ENCODE peak calls at places on chromosomes 7 and 10, in seven cellular contexts. T is prostate gland, R is HepG2, I is DND-41, C is left lung, F is breast epithelium, M is hepatocyte. W is an unnamed sample.

GRCh38 chr7:8058852-8059251 is 90.3 kb downstream of the GLCCI1 start:
- DNase-seq in T (no peak), R (no peak), I (no peak), C (no peak), F (no peak), M (no peak), W (no peak)

GRCh38 chr7:94276797-94277196 is 117.9 kb upstream of the COL1A2 start:
- DNase-seq in T (no peak), R (no peak), I (no peak), C (no peak), F (no peak), M (no peak), W (no peak)

GRCh38 chr7:42014625-42015412 is 222.2 kb downstream of the GLI3 start:
- DNase-seq in T (peak; percentile 25), R (peak; percentile 29), I (peak; percentile 65), C (no peak), F (no peak), M (peak; percentile 67), W (no peak)

GRCh38 chr10:94344522-94345122 is 18.1 kb downstream of the NOC3L start:
- DNase-seq in T (no peak), R (no peak), I (no peak), C (no peak), F (no peak), M (no peak), W (no peak)

GRCh38 chr7:116209561-116210070 is 723 bp upstream of the TES start:
- DNase-seq in T (no peak), R (no peak), I (no peak), C (no peak), F (no peak), M (no peak), W (no peak)

GRCh38 chr7:46485481-46486065 is 564.5 kb upstream of the IGFBP3 start:
- DNase-seq in T (no peak), R (no peak), I (no peak), C (no peak), F (no peak), M (no peak), W (no peak)

GRCh38 chr7:21941570-21942224 is 4.0 kb downstream of the CDCA7L start:
- DNase-seq in T (no peak), R (no peak), I (no peak), C (no peak), F (no peak), M (peak; percentile 40), W (no peak)

GRCh38 chr10:7184660-7185366 is 226.0 kb downstream of the SFMBT2 start:
- DNase-seq in T (no peak), R (no peak), I (no peak), C (no peak), F (no peak), M (no peak), W (no peak)

GRCh38 chr10:94123253-94123995 is 129.7 kb downstream of the PLCE1 start:
- DNase-seq in T (no peak), R (peak; percentile 93), I (no peak), C (no peak), F (no peak), M (peak; percentile 55), W (no peak)

GRCh38 chr7:64882341-64883112 is 20.5 kb upstream of the ZNF273 start:
- DNase-seq in T (peak; percentile 70), R (no peak), I (no peak), C (peak; percentile 86), F (peak; percentile 70), M (no peak), W (peak; percentile 87)

GRCh38 chr10:93816123-93816747 is 58.5 kb downstream of the LGI1 start:
- DNase-seq in T (peak; percentile 51), R (peak; percentile 9), I (peak; percentile 6), C (peak; percentile 80), F (peak; percentile 59), M (peak; percentile 83), W (no peak)

GRCh38 chr7:47408675-47409074 is 173.2 kb downstream of the TNS3 start:
- DNase-seq in T (no peak), R (no peak), I (no peak), C (no peak), F (no peak), M (no peak), W (no peak)

GRCh38 chr10:97643586-97643985 is 3.1 kb downstream of the PI4K2A start:
- DNase-seq in T (no peak), R (no peak), I (no peak), C (no peak), F (no peak), M (no peak), W (no peak)

GRCh38 chr10:47346572-47347302 is 1.4 kb upstream of the RBP3 start:
- DNase-seq in T (no peak), R (no peak), I (no peak), C (no peak), F (no peak), M (peak; percentile 39), W (no peak)

GRCh38 chr10:106935978-106936451 is 228.5 kb downstream of the SORCS1 start:
- DNase-seq in T (no peak), R (no peak), I (no peak), C (no peak), F (no peak), M (no peak), W (no peak)

GRCh38 chr10:8319704-8320103 is 265.2 kb downstream of the GATA3 start:
- DNase-seq in T (no peak), R (no peak), I (no peak), C (no peak), F (no peak), M (no peak), W (no peak)

GRCh38 chr7:100588438-100588837 is 2.3 kb downstream of the FBXO24 start:
- DNase-seq in T (no peak), R (no peak), I (no peak), C (no peak), F (no peak), M (peak; percentile 23), W (no peak)

GRCh38 chr7:30665043-30665442 is 17.2 kb downstream of the CRHR2 start:
- DNase-seq in T (no peak), R (no peak), I (no peak), C (no peak), F (no peak), M (no peak), W (no peak)

GRCh38 chr10:71285180-71285545 is 33.9 kb upstream of the SLC29A3 start:
- DNase-seq in T (peak; percentile 17), R (peak; percentile 28), I (peak; percentile 55), C (peak; percentile 75), F (no peak), M (peak; percentile 81), W (no peak)

GRCh38 chr7:336810-337566 is 47.0 kb downstream of the FOXL3 start:
- DNase-seq in T (no peak), R (no peak), I (no peak), C (peak; percentile 71), F (no peak), M (no peak), W (peak; percentile 51)

GRCh38 chr7:116561697-116562483 is 37.1 kb downstream of the CAV1 start:
- DNase-seq in T (no peak), R (no peak), I (no peak), C (no peak), F (no peak), M (no peak), W (no peak)

DNA sequence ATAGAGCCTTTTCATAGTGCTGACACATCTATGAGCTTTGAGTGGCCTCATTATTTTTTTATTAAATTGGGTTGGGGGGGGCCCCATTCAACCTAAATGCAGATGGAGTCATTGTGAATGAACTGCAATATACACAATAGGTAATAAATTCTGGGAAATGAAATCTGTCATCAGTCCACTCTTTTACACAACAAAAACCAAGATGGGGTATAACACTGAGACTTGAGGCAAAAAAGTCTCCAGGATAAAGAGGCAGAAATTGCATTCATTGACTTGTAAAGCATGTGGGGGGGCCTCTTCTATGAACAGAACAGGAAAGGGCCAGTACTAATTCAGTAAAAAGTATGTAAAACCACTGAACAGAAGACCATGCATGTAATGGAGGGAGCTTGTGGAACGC is 17.7 kb upstream of the ASB4 start:
- DNase-seq in T (no peak), R (no peak), I (no peak), C (no peak), F (no peak), M (no peak), W (no peak)
- H3K27ac ChIP-seq in T (no peak overlapping the region), R (no peak overlapping the region), I (no peak overlapping the region), C (no peak overlapping the region), F (no peak overlapping the region), M (no peak overlapping the region), W (no peak overlapping the region)

GRCh38 chr7:149771199-149771636 is 2.2 kb downstream of the ZNF467 start:
- DNase-seq in T (no peak), R (no peak), I (no peak), C (no peak), F (no peak), M (peak; percentile 26), W (peak; percentile 86)
- H3K9me3 ChIP-seq in T (no peaks in the 10 kb centered on the region), R (no peaks in the 10 kb centered on the region), I (no peaks in the 10 kb centered on the region), C (no peaks in the 10 kb centered on the region), F (no peaks in the 10 kb centered on the region), M (no peaks in the 10 kb centered on the region), W (no peaks in the 10 kb centered on the region)

DNA sequence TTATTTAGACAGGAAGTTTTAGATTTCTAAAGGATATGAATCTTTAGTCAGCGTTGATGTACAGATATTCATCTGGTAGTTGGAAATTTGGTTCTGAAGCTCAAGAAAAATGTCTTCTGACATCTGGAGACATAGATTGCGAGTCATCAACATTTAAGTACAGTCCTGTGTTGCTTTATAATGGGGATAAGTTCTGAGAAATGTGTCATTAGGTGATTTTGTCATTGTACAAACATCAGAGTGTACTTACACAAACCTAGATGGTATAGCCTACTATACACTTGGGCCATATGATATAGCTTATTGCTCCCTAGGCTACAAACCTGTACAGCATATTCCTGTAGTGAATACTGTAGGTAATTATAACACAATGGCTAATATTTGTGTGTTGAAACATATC is 49.6 kb upstream of the UBN2 start:
- DNase-seq in T (no peak), R (no peak), I (no peak), C (no peak), F (no peak), M (no peak), W (no peak)
- H3K4me3 ChIP-seq in T (no peak overlapping the region), R (no peak overlapping the region), I (no peak overlapping the region), C (no peak overlapping the region), F (no peak overlapping the region), M (no peak overlapping the region), W (no peak overlapping the region)

GRCh38 chr7:74454059-74454947 is 597 bp downstream of the GTF2IRD1 start:
- DNase-seq in T (peak; percentile 29), R (no peak), I (no peak), C (peak; percentile 73), F (no peak), M (peak; percentile 61), W (peak; percentile 37)

GRCh38 chr7:74454948-74455804 is 1.5 kb downstream of the GTF2IRD1 start:
- DNase-seq in T (peak; percentile 83), R (peak; percentile 56), I (no peak), C (peak; percentile 79), F (peak; percentile 69), M (peak; percentile 80), W (peak; percentile 94)

GRCh38 chr7:74457007-74457406 is 3.3 kb downstream of the GTF2IRD1 start:
- DNase-seq in T (no peak), R (no peak), I (no peak), C (no peak), F (no peak), M (peak; percentile 1), W (no peak)

GRCh38 chr7:74453321-74454011 is at the start of gene GTF2IRD1:
- DNase-seq in T (peak; percentile 79), R (peak; percentile 73), I (peak; percentile 78), C (peak; percentile 84), F (peak; percentile 69), M (peak; percentile 90), W (peak; percentile 69)

DNA sequence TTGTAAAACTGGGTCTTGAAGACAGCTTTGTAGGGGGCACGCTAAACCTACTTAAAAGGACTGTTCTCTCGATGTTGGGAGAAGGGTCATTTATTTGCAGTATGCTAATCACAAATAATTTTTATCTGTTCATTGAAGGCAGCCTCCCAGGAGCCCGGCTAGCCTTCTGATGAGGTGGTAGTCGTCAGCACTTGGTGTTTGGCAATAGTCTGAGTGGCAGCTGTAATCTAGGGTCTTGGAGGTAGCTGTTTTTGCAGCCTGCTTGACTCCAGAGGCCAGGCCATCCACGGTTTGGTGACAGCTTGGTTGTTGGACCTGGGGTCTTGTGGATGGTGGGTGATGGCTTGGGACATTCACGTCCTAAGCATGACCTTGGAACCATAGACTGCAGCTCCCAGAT is 2.2 kb downstream of the GTF2IRD1 start:
- DNase-seq in T (no peak), R (no peak), I (no peak), C (no peak), F (no peak), M (peak; percentile 53), W (no peak)
- H3K27ac ChIP-seq in T (peak overlapping the region; percentile 95), R (peak overlapping the region; percentile 73), I (no peak overlapping the region), C (peak overlapping the region; percentile 77), F (peak overlapping the region; percentile 90), M (peak overlapping the region; percentile 99), W (peak overlapping the region; percentile 50)